ENCODE peak calls at places on chromosome 14, in eight cellular contexts. One of them, this sample, is unnamed.

GRCh38 chr14:54791001-54791400 is 111.6 kb downstream of the GCH1 start:
- DNase-seq in lung: no peak
- DNase-seq in right cardiac atrium: no peak
- DNase-seq in GM23248: no peak
- DNase-seq in PC-3: no peak
- DNase-seq in body of pancreas: no peak
- DNase-seq in effector memory CD4-positive, alpha-beta T cell: no peak
- DNase-seq in SK-N-SH: no peak
- DNase-seq in this sample: no peak

GRCh38 chr14:22556021-22556989 is 32.7 kb downstream of the DAD1 start:
- DNase-seq in lung: peak; percentile 62
- DNase-seq in effector memory CD4-positive, alpha-beta T cell: peak; percentile 99
- DNase-seq in PC-3: peak; percentile 97
- DNase-seq in SK-N-SH: no peak
- DNase-seq in GM23248: peak; percentile 61
- DNase-seq in right cardiac atrium: peak; percentile 79
- DNase-seq in body of pancreas: peak; percentile 25
- DNase-seq in this sample: peak; percentile 71

GRCh38 chr14:73526036-73526984 is 10.6 kb upstream of the ACOT1 start:
- DNase-seq in SK-N-SH: peak; percentile 7
- DNase-seq in effector memory CD4-positive, alpha-beta T cell: no peak
- DNase-seq in right cardiac atrium: peak; percentile 34
- DNase-seq in PC-3: peak; percentile 97
- DNase-seq in body of pancreas: peak; percentile 92
- DNase-seq in GM23248: peak; percentile 64
- DNase-seq in lung: peak; percentile 72
- DNase-seq in this sample: peak; percentile 80

GRCh38 chr14:37114039-37114438 is 58.4 kb downstream of the SLC25A21 start:
- DNase-seq in GM23248: peak; percentile 33
- DNase-seq in body of pancreas: no peak
- DNase-seq in effector memory CD4-positive, alpha-beta T cell: no peak
- DNase-seq in lung: no peak
- DNase-seq in right cardiac atrium: no peak
- DNase-seq in PC-3: peak; percentile 97
- DNase-seq in SK-N-SH: no peak
- DNase-seq in this sample: no peak

GRCh38 chr14:60093088-60093487 is 1.4 kb downstream of the PCNX4 start:
- DNase-seq in PC-3: peak; percentile 32
- DNase-seq in SK-N-SH: no peak
- DNase-seq in GM23248: peak; percentile 42
- DNase-seq in lung: no peak
- DNase-seq in effector memory CD4-positive, alpha-beta T cell: no peak
- DNase-seq in body of pancreas: no peak
- DNase-seq in right cardiac atrium: no peak
- DNase-seq in this sample: no peak

GRCh38 chr14:50670196-50670875 is 2.2 kb upstream of the SAV1 start:
- DNase-seq in PC-3: no peak
- DNase-seq in body of pancreas: no peak
- DNase-seq in lung: no peak
- DNase-seq in right cardiac atrium: peak; percentile 11
- DNase-seq in effector memory CD4-positive, alpha-beta T cell: no peak
- DNase-seq in SK-N-SH: no peak
- DNase-seq in GM23248: peak; percentile 6
- DNase-seq in this sample: no peak

GRCh38 chr14:97802430-97802829 is 1005.2 kb downstream of the VRK1 start:
- DNase-seq in body of pancreas: no peak
- DNase-seq in lung: no peak
- DNase-seq in effector memory CD4-positive, alpha-beta T cell: no peak
- DNase-seq in GM23248: no peak
- DNase-seq in right cardiac atrium: no peak
- DNase-seq in SK-N-SH: no peak
- DNase-seq in PC-3: peak; percentile 72
- DNase-seq in this sample: no peak

GRCh38 chr14:88422919-88423318 is 37.5 kb downstream of the SPATA7 start:
- DNase-seq in body of pancreas: no peak
- DNase-seq in GM23248: peak; percentile 94
- DNase-seq in lung: no peak
- DNase-seq in PC-3: peak; percentile 79
- DNase-seq in SK-N-SH: no peak
- DNase-seq in effector memory CD4-positive, alpha-beta T cell: no peak
- DNase-seq in right cardiac atrium: no peak
- DNase-seq in this sample: no peak

GRCh38 chr14:89902876-89903275 is 51.7 kb downstream of the EFCAB11 start:
- DNase-seq in SK-N-SH: peak; percentile 37
- DNase-seq in effector memory CD4-positive, alpha-beta T cell: no peak
- DNase-seq in right cardiac atrium: no peak
- DNase-seq in lung: no peak
- DNase-seq in body of pancreas: no peak
- DNase-seq in PC-3: no peak
- DNase-seq in GM23248: no peak
- DNase-seq in this sample: no peak

GRCh38 chr14:21300892-21301291 is 21.0 kb downstream of the RPGRIP1 start:
- DNase-seq in right cardiac atrium: peak; percentile 47
- DNase-seq in PC-3: no peak
- DNase-seq in body of pancreas: peak; percentile 19
- DNase-seq in GM23248: peak; percentile 13
- DNase-seq in SK-N-SH: peak; percentile 83
- DNase-seq in effector memory CD4-positive, alpha-beta T cell: no peak
- DNase-seq in lung: no peak
- DNase-seq in this sample: no peak

GRCh38 chr14:30791522-30792351 is 82.6 kb upstream of the COCH start:
- DNase-seq in effector memory CD4-positive, alpha-beta T cell: no peak
- DNase-seq in right cardiac atrium: no peak
- DNase-seq in SK-N-SH: no peak
- DNase-seq in PC-3: no peak
- DNase-seq in body of pancreas: no peak
- DNase-seq in GM23248: no peak
- DNase-seq in lung: no peak
- DNase-seq in this sample: no peak
- H3K27ac ChIP-seq in effector memory CD4-positive, alpha-beta T cell: no peak overlapping the region
- H3K27ac ChIP-seq in right cardiac atrium: no peak overlapping the region
- H3K27ac ChIP-seq in SK-N-SH: no peak overlapping the region
- H3K27ac ChIP-seq in PC-3: no peak overlapping the region
- H3K27ac ChIP-seq in body of pancreas: no peak overlapping the region
- H3K27ac ChIP-seq in GM23248: no peak overlapping the region
- H3K27ac ChIP-seq in lung: no peak overlapping the region
- H3K27ac ChIP-seq in this sample: no peak overlapping the region

GRCh38 chr14:70078329-70078728 is 110.4 kb downstream of the SLC8A3 start:
- DNase-seq in lung: no peak
- DNase-seq in effector memory CD4-positive, alpha-beta T cell: no peak
- DNase-seq in right cardiac atrium: no peak
- DNase-seq in GM23248: no peak
- DNase-seq in PC-3: no peak
- DNase-seq in body of pancreas: no peak
- DNase-seq in SK-N-SH: no peak
- DNase-seq in this sample: no peak

GRCh38 chr14:70069186-70069585 is 119.6 kb downstream of the SLC8A3 start:
- DNase-seq in SK-N-SH: no peak
- DNase-seq in body of pancreas: no peak
- DNase-seq in lung: no peak
- DNase-seq in GM23248: no peak
- DNase-seq in right cardiac atrium: no peak
- DNase-seq in effector memory CD4-positive, alpha-beta T cell: no peak
- DNase-seq in PC-3: no peak
- DNase-seq in this sample: no peak

GRCh38 chr14:70077005-70077404 is 111.7 kb downstream of the SLC8A3 start:
- DNase-seq in effector memory CD4-positive, alpha-beta T cell: no peak
- DNase-seq in SK-N-SH: no peak
- DNase-seq in lung: no peak
- DNase-seq in PC-3: no peak
- DNase-seq in body of pancreas: peak; percentile 64
- DNase-seq in GM23248: no peak
- DNase-seq in right cardiac atrium: no peak
- DNase-seq in this sample: no peak

DNA sequence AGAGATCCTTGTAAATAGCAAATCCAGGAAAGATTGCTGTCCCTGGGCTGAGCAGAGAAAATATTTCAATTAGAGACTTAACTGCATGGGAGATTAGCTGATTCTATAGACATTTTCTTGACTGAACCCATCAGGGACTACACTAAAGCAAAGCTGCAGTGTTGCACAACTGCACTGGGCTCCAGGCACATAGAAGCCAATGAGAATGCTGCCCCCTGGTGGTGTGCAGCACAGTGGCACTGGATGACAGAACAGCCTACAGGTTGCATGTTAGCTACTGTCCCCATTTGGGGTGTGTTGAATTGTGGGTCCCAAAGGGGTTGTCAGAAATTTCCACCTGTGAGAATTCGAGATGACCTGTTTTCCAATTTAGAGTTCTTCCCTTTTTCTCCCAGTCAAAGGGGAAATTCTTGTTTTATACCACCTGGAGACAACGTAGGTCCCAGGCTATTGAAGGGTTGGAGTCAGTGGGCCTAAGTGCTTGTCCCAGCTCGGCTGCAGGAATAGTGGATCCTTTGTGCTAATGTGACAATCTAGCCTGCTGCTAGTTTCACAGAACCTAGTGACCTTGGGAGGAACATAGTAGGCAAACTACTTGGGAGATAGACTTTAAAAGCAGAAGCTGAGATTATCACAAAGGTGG is 114.7 kb downstream of the SLC8A3 start:
- DNase-seq in effector memory CD4-positive, alpha-beta T cell: peak; percentile 3
- DNase-seq in SK-N-SH: peak; percentile 69
- DNase-seq in right cardiac atrium: peak; percentile 84
- DNase-seq in GM23248: peak; percentile 75
- DNase-seq in lung: peak; percentile 60
- DNase-seq in body of pancreas: peak; percentile 79
- DNase-seq in PC-3: peak; percentile 79
- DNase-seq in this sample: peak; percentile 62
- H3K27ac ChIP-seq in effector memory CD4-positive, alpha-beta T cell: no peak overlapping the region
- H3K27ac ChIP-seq in SK-N-SH: no peak overlapping the region
- H3K27ac ChIP-seq in right cardiac atrium: no peak overlapping the region
- H3K27ac ChIP-seq in GM23248: no peak overlapping the region
- H3K27ac ChIP-seq in lung: no peak overlapping the region
- H3K27ac ChIP-seq in body of pancreas: no peak overlapping the region
- H3K27ac ChIP-seq in PC-3: no peak overlapping the region
- H3K27ac ChIP-seq in this sample: no peak overlapping the region

GRCh38 chr14:42353315-42353714 is 746.6 kb downstream of the LRFN5 start:
- DNase-seq in right cardiac atrium: no peak
- DNase-seq in PC-3: no peak
- DNase-seq in SK-N-SH: no peak
- DNase-seq in lung: no peak
- DNase-seq in GM23248: no peak
- DNase-seq in body of pancreas: no peak
- DNase-seq in effector memory CD4-positive, alpha-beta T cell: no peak
- DNase-seq in this sample: no peak
- H3K27ac ChIP-seq in right cardiac atrium: no peak overlapping the region
- H3K27ac ChIP-seq in PC-3: no peak overlapping the region
- H3K27ac ChIP-seq in SK-N-SH: no peak overlapping the region
- H3K27ac ChIP-seq in lung: no peak overlapping the region
- H3K27ac ChIP-seq in GM23248: no peak overlapping the region
- H3K27ac ChIP-seq in body of pancreas: no peak overlapping the region
- H3K27ac ChIP-seq in effector memory CD4-positive, alpha-beta T cell: no peak overlapping the region
- H3K27ac ChIP-seq in this sample: no peak overlapping the region

GRCh38 chr14:68362841-68363240 is 430.0 kb downstream of the ZFP36L1 start:
- DNase-seq in GM23248: no peak
- DNase-seq in effector memory CD4-positive, alpha-beta T cell: no peak
- DNase-seq in right cardiac atrium: no peak
- DNase-seq in lung: no peak
- DNase-seq in body of pancreas: no peak
- DNase-seq in PC-3: no peak
- DNase-seq in SK-N-SH: no peak
- DNase-seq in this sample: no peak
- H3K27ac ChIP-seq in GM23248: no peak overlapping the region
- H3K27ac ChIP-seq in effector memory CD4-positive, alpha-beta T cell: no peak overlapping the region
- H3K27ac ChIP-seq in right cardiac atrium: no peak overlapping the region
- H3K27ac ChIP-seq in lung: no peak overlapping the region
- H3K27ac ChIP-seq in body of pancreas: no peak overlapping the region
- H3K27ac ChIP-seq in PC-3: no peak overlapping the region
- H3K27ac ChIP-seq in SK-N-SH: no peak overlapping the region
- H3K27ac ChIP-seq in this sample: no peak overlapping the region

GRCh38 chr14:85599939-85600338 is 70.0 kb downstream of the FLRT2 start:
- DNase-seq in SK-N-SH: no peak
- DNase-seq in lung: no peak
- DNase-seq in body of pancreas: no peak
- DNase-seq in PC-3: no peak
- DNase-seq in GM23248: peak; percentile 64
- DNase-seq in right cardiac atrium: no peak
- DNase-seq in effector memory CD4-positive, alpha-beta T cell: no peak
- DNase-seq in this sample: no peak
- H3K27ac ChIP-seq in SK-N-SH: no peak overlapping the region
- H3K27ac ChIP-seq in lung: no peak overlapping the region
- H3K27ac ChIP-seq in body of pancreas: no peak overlapping the region
- H3K27ac ChIP-seq in PC-3: no peak overlapping the region
- H3K27ac ChIP-seq in GM23248: peak overlapping the region; percentile 19
- H3K27ac ChIP-seq in right cardiac atrium: no peak overlapping the region
- H3K27ac ChIP-seq in effector memory CD4-positive, alpha-beta T cell: no peak overlapping the region
- H3K27ac ChIP-seq in this sample: no peak overlapping the region

DNA sequence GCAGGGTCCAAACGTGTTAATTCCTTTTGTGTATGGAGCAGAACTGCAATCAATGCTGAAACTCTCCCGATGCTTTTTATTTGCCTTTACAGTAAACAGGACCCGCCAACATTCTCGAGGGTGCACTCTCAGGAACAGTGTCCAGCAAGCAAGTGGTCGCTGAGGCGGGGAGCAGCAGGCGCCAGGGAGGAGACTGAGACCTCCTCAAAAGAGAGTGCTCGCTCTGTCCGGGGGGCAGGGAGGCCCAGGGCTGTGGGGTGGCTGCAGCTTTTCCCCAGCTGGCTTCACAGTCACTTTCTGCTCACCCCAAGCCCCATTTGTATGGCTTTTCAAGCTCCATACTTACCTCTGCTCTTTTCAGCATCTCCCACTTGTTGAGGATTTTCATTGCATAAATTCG is 49.2 kb downstream of the CDC42BPB start:
- DNase-seq in SK-N-SH: no peak
- DNase-seq in effector memory CD4-positive, alpha-beta T cell: no peak
- DNase-seq in PC-3: no peak
- DNase-seq in GM23248: no peak
- DNase-seq in body of pancreas: no peak
- DNase-seq in right cardiac atrium: no peak
- DNase-seq in lung: no peak
- DNase-seq in this sample: no peak
- H3K27ac ChIP-seq in SK-N-SH: no peak overlapping the region
- H3K27ac ChIP-seq in effector memory CD4-positive, alpha-beta T cell: no peak overlapping the region
- H3K27ac ChIP-seq in PC-3: no peak overlapping the region
- H3K27ac ChIP-seq in GM23248: no peak overlapping the region
- H3K27ac ChIP-seq in body of pancreas: no peak overlapping the region
- H3K27ac ChIP-seq in right cardiac atrium: no peak overlapping the region
- H3K27ac ChIP-seq in lung: no peak overlapping the region
- H3K27ac ChIP-seq in this sample: no peak overlapping the region